ENCODE peak calls at places on chromosomes 5 and 9, in ten cellular contexts. X, L, V, M, G, Q, J, U, A and W are unnamed samples.

GRCh38 chr9:95508242-95508967 is 8.4 kb downstream of the PTCH1 start:
- DNase-seq in X (peak), L (no peak), V (peak), M (no peak), G (peak), Q (peak), J (no peak), U (peak), A (no peak), W (no peak)

GRCh38 chr9:127950513-127951210 is 13.0 kb upstream of the DPM2 start:
- DNase-seq in X (no peak), L (no peak), V (no peak), M (no peak), G (no peak), Q (peak), J (no peak), U (no peak), A (no peak), W (peak)

GRCh38 chr9:81597749-81598497 is 91.4 kb downstream of the TLE1 start:
- DNase-seq in X (no peak), L (no peak), V (no peak), M (no peak), G (no peak), Q (no peak), J (no peak), U (no peak), A (no peak), W (no peak)

GRCh38 chr5:179874136-179874535 is 15.5 kb upstream of the MRNIP start:
- DNase-seq in X (no peak), L (no peak), V (no peak), M (no peak), G (no peak), Q (no peak), J (no peak), U (no peak), A (no peak), W (no peak)

GRCh38 chr5:172722309-172722815 is 48.6 kb downstream of the DUSP1 start:
- DNase-seq in X (no peak), L (no peak), V (no peak), M (no peak), G (no peak), Q (no peak), J (no peak), U (no peak), A (no peak), W (no peak)

GRCh38 chr9:129006328-129007034 is 21.6 kb downstream of the SH3GLB2 start:
- DNase-seq in X (peak), L (peak), V (peak), M (peak), G (peak), Q (peak), J (peak), U (peak), A (peak), W (peak)

GRCh38 chr9:129999123-129999510 is 43.9 kb downstream of the FNBP1 start:
- DNase-seq in X (no peak), L (no peak), V (peak), M (no peak), G (no peak), Q (no peak), J (no peak), U (no peak), A (peak), W (no peak)

GRCh38 chr5:100634937-100635336 is 99.8 kb downstream of the FAM174A start:
- DNase-seq in X (no peak), L (no peak), V (no peak), M (no peak), G (no peak), Q (peak), J (no peak), U (no peak), A (no peak), W (no peak)

GRCh38 chr9:109036744-109037680 is 23.7 kb upstream of the CTNNAL1 start:
- DNase-seq in X (no peak), L (no peak), V (peak), M (no peak), G (no peak), Q (no peak), J (no peak), U (no peak), A (no peak), W (no peak)

GRCh38 chr9:70639853-70640814 is 225.7 kb upstream of the KLF9 start:
- DNase-seq in X (no peak), L (no peak), V (peak), M (peak), G (no peak), Q (peak), J (no peak), U (peak), A (peak), W (no peak)

GRCh38 chr5:56202483-56202882 is 30.6 kb downstream of the ANKRD55 start:
- DNase-seq in X (no peak), L (no peak), V (no peak), M (no peak), G (no peak), Q (no peak), J (no peak), U (no peak), A (no peak), W (no peak)

GRCh38 chr5:136020383-136021015 is 8.3 kb upstream of the TGFBI start:
- DNase-seq in X (no peak), L (peak), V (peak), M (no peak), G (no peak), Q (peak), J (no peak), U (peak), A (peak), W (no peak)

GRCh38 chr5:160473736-160474483 is 52.3 kb downstream of the PTTG1 start:
- DNase-seq in X (no peak), L (no peak), V (no peak), M (no peak), G (no peak), Q (no peak), J (no peak), U (no peak), A (no peak), W (no peak)

GRCh38 chr5:54651482-54652076 is 134.0 kb downstream of the SNX18 start:
- DNase-seq in X (no peak), L (peak), V (no peak), M (no peak), G (no peak), Q (peak), J (no peak), U (peak), A (no peak), W (peak)

GRCh38 chr5:72010395-72010794 is 96.9 kb upstream of the MAP1B start:
- DNase-seq in X (no peak), L (no peak), V (no peak), M (no peak), G (no peak), Q (no peak), J (no peak), U (no peak), A (no peak), W (no peak)

GRCh38 chr5:124677376-124677998 is 69.0 kb downstream of the ZNF608 start:
- DNase-seq in X (no peak), L (no peak), V (no peak), M (no peak), G (no peak), Q (no peak), J (no peak), U (peak), A (no peak), W (no peak)

GRCh38 chr9:78213696-78214095 is 22.2 kb upstream of the CEP78 start:
- DNase-seq in X (no peak), L (no peak), V (peak), M (no peak), G (no peak), Q (peak), J (no peak), U (no peak), A (peak), W (no peak)

GRCh38 chr5:172840077-172840777 is 6.2 kb downstream of the ERGIC1 start:
- DNase-seq in X (no peak), L (no peak), V (no peak), M (no peak), G (no peak), Q (no peak), J (no peak), U (no peak), A (no peak), W (no peak)

GRCh38 chr9:130662099-130662926 is 2.1 kb upstream of the PRDM12 start:
- DNase-seq in X (no peak), L (no peak), V (no peak), M (no peak), G (no peak), Q (no peak), J (no peak), U (no peak), A (no peak), W (no peak)

GRCh38 chr9:35490155-35490909 is 421 bp downstream of the RUSC2 start:
- DNase-seq in X (no peak), L (peak), V (peak), M (no peak), G (no peak), Q (peak), J (no peak), U (no peak), A (no peak), W (peak)

GRCh38 chr5:97043511-97043910 is 98.9 kb downstream of the LIX1 start:
- DNase-seq in X (no peak), L (no peak), V (no peak), M (no peak), G (no peak), Q (no peak), J (no peak), U (no peak), A (no peak), W (no peak)

GRCh38 chr9:126070071-126070470 is 256.6 kb upstream of the MVB12B start:
- DNase-seq in X (no peak), L (no peak), V (no peak), M (no peak), G (no peak), Q (no peak), J (no peak), U (no peak), A (no peak), W (no peak)

GRCh38 chr9:16293610-16294009 is 576.9 kb downstream of the BNC2 start:
- DNase-seq in X (no peak), L (no peak), V (no peak), M (no peak), G (no peak), Q (no peak), J (no peak), U (no peak), A (no peak), W (no peak)

GRCh38 chr5:150511641-150512367 is 3.9 kb downstream of the NDST1 start:
- DNase-seq in X (no peak), L (peak), V (peak), M (peak), G (no peak), Q (peak), J (no peak), U (peak), A (peak), W (no peak)

GRCh38 chr5:43874772-43875171 is 271.8 kb downstream of the NNT start:
- DNase-seq in X (no peak), L (no peak), V (peak), M (no peak), G (no peak), Q (no peak), J (no peak), U (no peak), A (no peak), W (no peak)